ENCODE peak calls at places on chromosomes 7 and 10, in eight cellular contexts. L, C, N, J, Q, X, T and S are unnamed samples.

GRCh38 chr7:114856625-114857024 is 65.3 kb upstream of the MDFIC start:
- DNase-seq in L (no peak), C (no peak), N (no peak), J (no peak), Q (no peak), X (no peak), T (no peak), S (no peak)

GRCh38 chr10:93073539-93074136 is at the start of gene CYP26A1:
- DNase-seq in L (no peak), C (no peak), N (no peak), J (no peak), Q (no peak), X (peak), T (no peak), S (no peak)

GRCh38 chr7:158737064-158737695 is 32.6 kb upstream of the NCAPG2 start:
- DNase-seq in L (no peak), C (no peak), N (no peak), J (no peak), Q (no peak), X (no peak), T (no peak), S (no peak)

GRCh38 chr10:61635946-61636345 is 26.8 kb upstream of the CABCOCO1 start:
- DNase-seq in L (no peak), C (no peak), N (no peak), J (no peak), Q (no peak), X (no peak), T (no peak), S (no peak)

GRCh38 chr10:108911814-108912541 is 1011.3 kb downstream of the XPNPEP1 start:
- DNase-seq in L (no peak), C (peak), N (no peak), J (no peak), Q (no peak), X (peak), T (no peak), S (no peak)

GRCh38 chr7:28093617-28094232 is 86.9 kb downstream of the JAZF1 start:
- DNase-seq in L (peak), C (peak), N (no peak), J (peak), Q (peak), X (peak), T (no peak), S (no peak)

GRCh38 chr7:79008786-79009185 is 444.7 kb downstream of the MAGI2 start:
- DNase-seq in L (no peak), C (no peak), N (no peak), J (no peak), Q (no peak), X (no peak), T (no peak), S (no peak)

GRCh38 chr7:22564511-22565045 is 64.6 kb upstream of the STEAP1B start:
- DNase-seq in L (no peak), C (no peak), N (no peak), J (no peak), Q (no peak), X (no peak), T (peak), S (no peak)

GRCh38 chr10:75023074-75023473 is 88.4 kb upstream of the SAMD8 start:
- DNase-seq in L (no peak), C (no peak), N (no peak), J (no peak), Q (no peak), X (no peak), T (no peak), S (no peak)

GRCh38 chr10:93006435-93007039 is 54.1 kb upstream of the CYP26C1 start:
- DNase-seq in L (no peak), C (no peak), N (no peak), J (no peak), Q (no peak), X (peak), T (no peak), S (no peak)

GRCh38 chr10:6498771-6499170 is 81.3 kb downstream of the PRKCQ start:
- DNase-seq in L (peak), C (no peak), N (peak), J (no peak), Q (no peak), X (no peak), T (no peak), S (peak)

GRCh38 chr10:78388331-78389050 is 354.8 kb downstream of the RPS24 start:
- DNase-seq in L (no peak), C (no peak), N (no peak), J (no peak), Q (no peak), X (no peak), T (no peak), S (no peak)

GRCh38 chr10:12412671-12413368 is 63.5 kb downstream of the CAMK1D start:
- DNase-seq in L (peak), C (no peak), N (no peak), J (no peak), Q (no peak), X (no peak), T (no peak), S (peak)

GRCh38 chr10:100828744-100829102 is 83.3 kb downstream of the PAX2 start:
- DNase-seq in L (no peak), C (no peak), N (peak), J (no peak), Q (no peak), X (peak), T (no peak), S (no peak)

GRCh38 chr10:27713906-27714305 is 31.7 kb downstream of the MKX start:
- DNase-seq in L (no peak), C (no peak), N (no peak), J (no peak), Q (no peak), X (no peak), T (no peak), S (no peak)

GRCh38 chr7:8724080-8724718 is 290.8 kb downstream of the NXPH1 start:
- DNase-seq in L (no peak), C (peak), N (no peak), J (peak), Q (no peak), X (peak), T (no peak), S (no peak)

GRCh38 chr10:113581092-113581491 is 28.2 kb downstream of the HABP2 start:
- DNase-seq in L (no peak), C (no peak), N (no peak), J (no peak), Q (no peak), X (no peak), T (no peak), S (no peak)

GRCh38 chr7:144780071-144780608 is 55.7 kb downstream of the TPK1 start:
- DNase-seq in L (no peak), C (no peak), N (no peak), J (no peak), Q (no peak), X (no peak), T (no peak), S (no peak)

GRCh38 chr7:145698526-145699262 is 417.9 kb upstream of the CNTNAP2 start:
- DNase-seq in L (no peak), C (no peak), N (no peak), J (no peak), Q (no peak), X (no peak), T (no peak), S (no peak)

GRCh38 chr10:97788552-97789442 is 17.0 kb upstream of the SFRP5 start:
- DNase-seq in L (no peak), C (no peak), N (no peak), J (no peak), Q (no peak), X (no peak), T (no peak), S (no peak)

GRCh38 chr7:21191317-21192073 is 236.4 kb upstream of the SP4 start:
- DNase-seq in L (no peak), C (no peak), N (no peak), J (no peak), Q (no peak), X (no peak), T (no peak), S (no peak)

GRCh38 chr10:72525277-72525676 is 100.6 kb downstream of the MICU1 start:
- DNase-seq in L (no peak), C (no peak), N (no peak), J (no peak), Q (no peak), X (no peak), T (no peak), S (no peak)

GRCh38 chr7:47153076-47153475 is 428.8 kb downstream of the TNS3 start:
- DNase-seq in L (no peak), C (peak), N (no peak), J (no peak), Q (no peak), X (no peak), T (peak), S (no peak)

GRCh38 chr7:157439149-157439548 is 102.3 kb downstream of the DNAJB6 start:
- DNase-seq in L (no peak), C (no peak), N (no peak), J (no peak), Q (no peak), X (no peak), T (no peak), S (no peak)

GRCh38 chr7:31640329-31640728 is 46.7 kb upstream of the PPP1R17 start:
- DNase-seq in L (no peak), C (no peak), N (no peak), J (no peak), Q (no peak), X (no peak), T (no peak), S (no peak)

GRCh38 chr10:71812016-71812912 is 38.8 kb downstream of the PSAP start:
- DNase-seq in L (peak), C (peak), N (peak), J (peak), Q (peak), X (peak), T (no peak), S (peak)

GRCh38 chr7:44463169-44463808 is 27.2 kb downstream of the NUDCD3 start:
- DNase-seq in L (no peak), C (no peak), N (no peak), J (no peak), Q (no peak), X (no peak), T (no peak), S (no peak)

GRCh38 chr10:86189891-86190290 is 176.7 kb downstream of the GRID1 start:
- DNase-seq in L (no peak), C (no peak), N (no peak), J (no peak), Q (no peak), X (no peak), T (no peak), S (no peak)

GRCh38 chr7:107147464-107148214 is 21.2 kb upstream of the HBP1 start:
- DNase-seq in L (peak), C (no peak), N (no peak), J (no peak), Q (no peak), X (no peak), T (no peak), S (peak)

GRCh38 chr7:51160990-51161615 is 155.5 kb downstream of the COBL start:
- DNase-seq in L (peak), C (peak), N (peak), J (no peak), Q (peak), X (peak), T (peak), S (peak)

GRCh38 chr7:142280263-142280662 is 22.4 kb upstream of the PRSS58 start:
- DNase-seq in L (no peak), C (no peak), N (no peak), J (no peak), Q (no peak), X (no peak), T (no peak), S (no peak)

GRCh38 chr7:28575241-28575643 is 162.9 kb downstream of the CREB5 start:
- DNase-seq in L (no peak), C (no peak), N (no peak), J (no peak), Q (no peak), X (no peak), T (no peak), S (no peak)

GRCh38 chr7:34662058-34662457 is 4.0 kb downstream of the NPSR1 start:
- DNase-seq in L (no peak), C (no peak), N (no peak), J (no peak), Q (no peak), X (no peak), T (no peak), S (no peak)

GRCh38 chr7:45435846-45436245 is 138.3 kb upstream of the ADCY1 start:
- DNase-seq in L (no peak), C (no peak), N (no peak), J (no peak), Q (no peak), X (no peak), T (peak), S (no peak)

GRCh38 chr10:108005627-108006026 is 841.1 kb upstream of the SORCS1 start:
- DNase-seq in L (no peak), C (no peak), N (no peak), J (no peak), Q (no peak), X (no peak), T (no peak), S (no peak)